ENCODE peak calls at places on chromosome 3, in nine cellular contexts. E is stomach, J is mesenchymal stem cell, W is lower lobe of right lung, L is GM23248, D is MM.1S, Y is heart left ventricle, Q is cardiac muscle cell, G is right cardiac atrium. B is an unnamed sample. For H3K4me1, the result is how much of the 10 kb centered on the place peaks cover.

GRCh38 chr3:13115616-13115910 is 42.3 kb upstream of the IQSEC1 start:
- DNase-seq in G (no peak), D (no peak), L (no peak), Q (no peak), W (peak), J (no peak), Y (no peak), E (no peak), B (no peak)

GRCh38 chr3:100113728-100114412 is 431 bp downstream of the FILIP1L start:
- DNase-seq in J (no peak), D (no peak), G (no peak), L (peak), E (no peak), W (no peak), Q (no peak), Y (no peak), B (no peak)

GRCh38 chr3:100023150-100023549 is 91.2 kb downstream of the FILIP1L start:
- DNase-seq in G (no peak), W (no peak), D (no peak), L (peak), Y (no peak), E (no peak), Q (peak), J (no peak), B (no peak)

GRCh38 chr3:52782412-52783210 is 5.2 kb downstream of the ITIH1 start:
- DNase-seq in G (no peak), E (no peak), W (peak), D (no peak), J (no peak), L (no peak), Q (no peak), Y (peak), B (no peak)

GRCh38 chr3:152477422-152477821 is 208.7 kb downstream of the MBNL1 start:
- DNase-seq in W (no peak), Q (peak), E (no peak), J (no peak), D (no peak), G (no peak), Y (no peak), L (no peak), B (no peak)

GRCh38 chr3:53264718-53265117 is 8.9 kb upstream of the TKT start:
- DNase-seq in G (no peak), Q (no peak), J (no peak), L (no peak), Y (peak), E (peak), D (no peak), W (no peak), B (no peak)

GRCh38 chr3:196537319-196537984 is 22.3 kb upstream of the SMCO1 start:
- DNase-seq in Y (no peak), L (peak), G (peak), W (no peak), J (no peak), E (peak), D (peak), Q (no peak), B (no peak)

GRCh38 chr3:109683746-109684145 is 346.4 kb upstream of the DPPA4 start:
- DNase-seq in E (no peak), D (no peak), W (no peak), Y (no peak), J (no peak), G (no peak), Q (no peak), L (peak), B (no peak)

GRCh38 chr3:31762888-31763351 is 218.1 kb downstream of the OSBPL10 start:
- DNase-seq in Y (no peak), Q (no peak), L (no peak), E (no peak), D (no peak), J (no peak), W (no peak), G (no peak), B (no peak)

GRCh38 chr3:27943106-27943505 is 221.0 kb upstream of the EOMES start:
- DNase-seq in J (no peak), W (no peak), L (peak), D (no peak), Q (peak), E (no peak), G (peak), Y (no peak), B (no peak)

DNA sequence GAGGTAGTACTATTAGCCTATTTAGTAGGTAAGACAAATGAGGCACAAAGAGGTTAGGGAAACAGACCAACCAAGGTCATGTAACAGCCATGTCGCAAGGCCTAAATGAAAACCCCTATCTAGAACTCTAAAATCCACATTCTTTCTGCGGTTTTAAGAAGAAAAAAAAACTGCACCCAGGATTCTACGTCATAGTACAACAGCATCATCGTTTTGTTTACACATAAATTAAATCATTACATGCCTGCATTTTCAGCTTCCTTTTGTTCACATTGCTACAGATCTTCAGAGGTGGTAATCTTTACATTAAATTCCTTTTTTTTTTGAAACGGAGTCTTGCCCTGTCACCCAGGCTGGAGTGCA is 548 bp upstream of the PSMD6 start:
- DNase-seq in L (peak), Q (peak), W (no peak), J (peak), E (no peak), G (no peak), D (no peak), Y (no peak), B (no peak)
- H3K4me3 ChIP-seq in L (peak), Q (no peak), W (peak), J (no peak), E (peak), G (peak), D (peak), Y (no peak), B (no peak)

GRCh38 chr3:66642015-66642414 is 141.2 kb upstream of the LRIG1 start:
- DNase-seq in W (no peak), J (no peak), Q (no peak), D (no peak), E (no peak), L (no peak), Y (no peak), G (no peak), B (no peak)
- H3K4me1 ChIP-seq in W (under half), J (under half), Q (under half), D (under half), E (under half), L (under half), Y (under half), G (under half), B (under half)

GRCh38 chr3:141877911-141878310 is 1.5 kb downstream of the ATP1B3 start:
- DNase-seq in G (no peak), D (no peak), W (no peak), Y (no peak), L (peak), J (peak), E (no peak), Q (peak), B (no peak)
- H3K27ac ChIP-seq in G (no peak), D (no peak), W (peak), Y (peak), L (peak), J (peak), E (peak), Q (peak), B (peak)

DNA sequence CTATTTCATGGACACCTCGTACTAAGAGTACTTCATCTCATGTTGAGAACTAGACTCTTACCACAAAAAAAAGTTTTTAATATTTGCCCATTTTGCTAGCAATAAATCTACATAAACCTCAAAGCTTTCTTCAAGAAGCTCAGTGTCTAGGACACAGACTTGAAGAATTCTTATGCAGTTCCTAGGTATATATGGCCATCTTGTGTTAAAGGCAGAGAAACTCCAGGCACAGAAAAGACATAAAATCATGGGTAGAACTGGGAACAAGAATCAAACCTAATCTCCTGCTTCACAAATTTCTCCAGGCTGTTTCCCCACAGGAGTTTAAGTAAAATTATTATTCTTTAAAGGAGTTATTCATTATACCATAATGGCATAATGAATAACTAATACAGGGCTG is 4.4 kb downstream of the MBD4 start:
- DNase-seq in Q (no peak), L (no peak), Y (no peak), J (peak), G (no peak), D (no peak), W (no peak), E (no peak), B (no peak)
- H3K4me3 ChIP-seq in Q (no peak), L (no peak), Y (no peak), J (no peak), G (no peak), D (no peak), W (peak), E (no peak), B (no peak)